ENCODE peak calls at places on chromosomes 4 and X, in eight cellular contexts. U is astrocyte of the spinal cord, O is BE2C, F is body of pancreas, L is IMR-90, X is uterus, H is astrocyte, D is PC-9. Q is an unnamed sample.

GRCh38 chr4:169397762-169398161 is 127.0 kb upstream of the SH3RF1 start:
- DNase-seq in U (peak; percentile 49), O (no peak), F (no peak), L (peak; percentile 74), X (no peak), H (peak; percentile 55), D (no peak), Q (peak; percentile 52)

GRCh38 chr4:149845643-149846208 is 30.1 kb upstream of the IQCM start:
- DNase-seq in U (no peak), O (peak; percentile 8), F (no peak), L (no peak), X (no peak), H (no peak), D (no peak), Q (no peak)

GRCh38 chrX:105972690-105973386 is 65.7 kb downstream of the SERPINA7 start:
- DNase-seq in U (no peak), O (no peak), F (peak; percentile 1), L (no peak), X (no peak), H (no peak), D (no peak), Q (no peak)

GRCh38 chr4:3291969-3292570 is 751 bp upstream of the RGS12 start:
- DNase-seq in U (peak; percentile 18), O (peak; percentile 60), F (peak; percentile 72), L (no peak), X (peak; percentile 57), H (peak; percentile 11), D (peak; percentile 78), Q (peak; percentile 24)

GRCh38 chrX:26922278-26922677 is 540.9 kb downstream of the PPP4R3C start:
- DNase-seq in U (peak; percentile 41), O (no peak), F (no peak), L (no peak), X (no peak), H (peak; percentile 14), D (no peak), Q (peak; percentile 8)

GRCh38 chr4:48222491-48222890 is 47.1 kb downstream of the TEC start:
- DNase-seq in U (no peak), O (no peak), F (no peak), L (no peak), X (no peak), H (no peak), D (no peak), Q (no peak)

GRCh38 chr4:165630671-165631070 is 242.4 kb upstream of the TLL1 start:
- DNase-seq in U (no peak), O (no peak), F (no peak), L (no peak), X (no peak), H (no peak), D (no peak), Q (no peak)

GRCh38 chr4:10083331-10083769 is 33.2 kb downstream of the WDR1 start:
- DNase-seq in U (no peak), O (no peak), F (no peak), L (no peak), X (peak; percentile 11), H (no peak), D (no peak), Q (no peak)

GRCh38 chr4:110197421-110198398 is 705 bp downstream of the ELOVL6 start:
- DNase-seq in U (peak; percentile 54), O (peak; percentile 46), F (peak; percentile 17), L (peak; percentile 39), X (peak; percentile 31), H (peak; percentile 42), D (no peak), Q (peak; percentile 43)

GRCh38 chr4:126604273-126604867 is 1028.4 kb upstream of the INTU start:
- DNase-seq in U (peak; percentile 65), O (peak; percentile 47), F (no peak), L (peak; percentile 61), X (no peak), H (no peak), D (peak; percentile 11), Q (peak; percentile 63)

GRCh38 chrX:45850775-45851433 is 650.2 kb upstream of the DIPK2B start:
- DNase-seq in U (peak; percentile 51), O (no peak), F (no peak), L (peak; percentile 28), X (peak; percentile 37), H (peak; percentile 25), D (peak; percentile 8), Q (peak; percentile 27)

GRCh38 chr4:7183780-7184460 is 8.4 kb upstream of the SORCS2 start:
- DNase-seq in U (no peak), O (peak; percentile 1), F (no peak), L (no peak), X (no peak), H (no peak), D (no peak), Q (no peak)

GRCh38 chr4:180665994-180666818 is 1577.0 kb upstream of the TENM3 start:
- DNase-seq in U (peak; percentile 55), O (peak; percentile 75), F (peak; percentile 37), L (peak; percentile 63), X (no peak), H (peak; percentile 41), D (peak; percentile 28), Q (peak; percentile 50)

GRCh38 chrX:10110984-10111363 is 45.8 kb upstream of the CLCN4 start:
- DNase-seq in U (no peak), O (no peak), F (peak; percentile 21), L (no peak), X (no peak), H (no peak), D (no peak), Q (no peak)

GRCh38 chr4:75025432-75025831 is 92.5 kb downstream of the PARM1 start:
- DNase-seq in U (no peak), O (no peak), F (no peak), L (no peak), X (no peak), H (no peak), D (no peak), Q (no peak)

DNA sequence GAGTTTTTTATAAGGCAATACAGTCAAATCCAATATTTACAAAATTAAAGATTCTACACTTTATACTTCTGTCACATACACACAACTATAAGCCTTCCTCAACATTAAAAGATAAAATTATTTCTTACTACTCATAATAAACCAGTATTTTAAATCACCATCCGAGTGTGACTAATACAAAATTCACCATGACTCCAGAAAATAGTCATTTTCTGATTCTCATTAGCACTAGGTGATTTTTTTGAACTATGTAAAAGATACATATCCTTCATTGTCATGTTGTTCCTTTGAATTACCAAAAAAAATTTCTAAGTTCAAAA is 641 bp upstream of the SLC7A11 start:
- DNase-seq in U (no peak), O (no peak), F (no peak), L (no peak), X (no peak), H (no peak), D (no peak), Q (no peak)
- H3K4me3 ChIP-seq in U (peak overlapping the region; percentile 58), O (peak overlapping the region; percentile 78), F (no peak overlapping the region), L (peak overlapping the region; percentile 75), X (no peak overlapping the region), H (peak overlapping the region; percentile 57), D (peak overlapping the region; percentile 64), Q (peak overlapping the region; percentile 54)

GRCh38 chr4:2250003-2250763 is 8.3 kb upstream of the HAUS3 start:
- DNase-seq in U (no peak), O (peak; percentile 6), F (no peak), L (no peak), X (peak; percentile 16), H (no peak), D (no peak), Q (no peak)

GRCh38 chr4:2251073-2251794 is 9.3 kb upstream of the HAUS3 start:
- DNase-seq in U (no peak), O (peak; percentile 19), F (no peak), L (no peak), X (peak; percentile 13), H (no peak), D (no peak), Q (no peak)

GRCh38 chr4:2251795-2252529 is 9.9 kb downstream of the MXD4 start:
- DNase-seq in U (no peak), O (peak; percentile 6), F (peak; percentile 1), L (no peak), X (no peak), H (no peak), D (no peak), Q (no peak)

GRCh38 chr4:2249526-2249991 is 7.6 kb upstream of the HAUS3 start:
- DNase-seq in U (no peak), O (peak; percentile 4), F (no peak), L (no peak), X (no peak), H (no peak), D (no peak), Q (no peak)

DNA sequence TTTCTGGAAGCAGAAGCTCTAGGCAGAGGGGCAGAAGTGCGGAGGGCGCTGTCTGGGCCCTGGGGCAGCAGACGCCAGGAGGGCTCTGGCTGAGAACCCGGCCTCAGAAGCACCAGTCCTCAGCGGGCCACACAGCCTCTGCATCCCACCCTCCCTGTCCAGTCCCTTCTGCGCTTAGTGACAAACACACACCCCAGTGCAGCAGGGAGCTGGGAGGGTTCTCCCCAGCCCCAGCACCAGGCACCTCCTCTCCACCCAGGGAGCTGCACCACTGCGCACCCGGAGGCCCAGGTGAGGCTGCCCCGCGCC is 8.8 kb upstream of the HAUS3 start:
- DNase-seq in U (no peak), O (peak; percentile 9), F (no peak), L (no peak), X (no peak), H (no peak), D (no peak), Q (no peak)
- TF ChIP-seq CTCF in U (no peak), O (no peak), F (no peak), L (no peak), X (no peak), H (no peak), D (no peak), Q (no peak)

DNA sequence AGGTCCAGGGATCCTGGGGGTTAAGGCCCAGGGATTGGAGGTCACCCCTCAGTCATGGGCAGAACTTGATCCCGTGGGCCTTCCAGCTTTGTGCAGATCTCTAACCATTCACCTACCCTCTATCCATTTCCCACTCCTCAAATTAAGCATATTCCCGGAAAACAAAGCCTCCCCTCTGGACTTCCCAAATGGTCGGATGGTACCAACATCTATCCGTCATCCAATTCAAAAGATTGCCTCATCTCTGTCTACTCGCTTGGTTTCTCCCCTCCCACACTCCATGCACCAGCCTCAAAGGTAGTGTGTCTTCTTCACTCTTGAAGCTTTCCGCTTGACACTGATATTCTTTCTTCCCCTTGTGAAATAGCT is 473 bp upstream of the BCLAF3 start:
- DNase-seq in U (no peak), O (no peak), F (no peak), L (no peak), X (no peak), H (no peak), D (no peak), Q (no peak)
- H3K4me3 ChIP-seq in U (peak overlapping the region; percentile 31), O (peak overlapping the region; percentile 20), F (no peak overlapping the region), L (peak overlapping the region; percentile 44), X (peak overlapping the region; percentile 11), H (peak overlapping the region; percentile 16), D (peak overlapping the region; percentile 44), Q (peak overlapping the region; percentile 43)

GRCh38 chrX:132638313-132638712 is 149.5 kb upstream of the MBNL3 start:
- DNase-seq in U (no peak), O (no peak), F (no peak), L (no peak), X (no peak), H (no peak), D (no peak), Q (no peak)

GRCh38 chrX:132631579-132632232 is 142.9 kb upstream of the MBNL3 start:
- DNase-seq in U (peak; percentile 45), O (no peak), F (no peak), L (peak; percentile 40), X (no peak), H (no peak), D (peak; percentile 5), Q (peak; percentile 48)

GRCh38 chrX:132634521-132634920 is 145.7 kb upstream of the MBNL3 start:
- DNase-seq in U (no peak), O (no peak), F (no peak), L (no peak), X (no peak), H (no peak), D (no peak), Q (no peak)

GRCh38 chrX:132636080-132636479 is 147.2 kb upstream of the MBNL3 start:
- DNase-seq in U (peak; percentile 14), O (no peak), F (no peak), L (no peak), X (no peak), H (no peak), D (no peak), Q (peak; percentile 10)
- TF ChIP-seq CTCF in U (no peak), O (no peak), F (no peak), L (peak; percentile 12), X (peak; percentile 13), H (no peak), D (peak; percentile 47), Q (no peak)